ENCODE peak calls at places on chromosome 16, in eight cellular contexts. T, R, C, G, Y, U, L and S are unnamed samples.

GRCh38 chr16:14249291-14250032 is 178.3 kb downstream of the MRTFB start:
- DNase-seq in T (peak), R (peak), C (peak), G (peak), Y (no peak), U (no peak), L (no peak), S (no peak)

GRCh38 chr16:23509441-23509754 is 896 bp downstream of the GGA2 start:
- DNase-seq in T (no peak), R (no peak), C (no peak), G (no peak), Y (no peak), U (no peak), L (no peak), S (no peak)

GRCh38 chr16:78990309-78990701 is 610.2 kb downstream of the MAF start:
- DNase-seq in T (no peak), R (no peak), C (no peak), G (no peak), Y (no peak), U (no peak), L (no peak), S (no peak)

GRCh38 chr16:20285993-20286499 is 41.3 kb downstream of the GP2 start:
- DNase-seq in T (no peak), R (peak), C (no peak), G (no peak), Y (no peak), U (no peak), L (no peak), S (no peak)

GRCh38 chr16:10112021-10112420 is 70.2 kb downstream of the GRIN2A start:
- DNase-seq in T (no peak), R (no peak), C (no peak), G (no peak), Y (no peak), U (no peak), L (no peak), S (no peak)

GRCh38 chr16:12390074-12390473 is 413.5 kb downstream of the SNX29 start:
- DNase-seq in T (no peak), R (no peak), C (no peak), G (no peak), Y (no peak), U (no peak), L (no peak), S (no peak)

GRCh38 chr16:66366433-66367299 is at the start of gene CDH5:
- DNase-seq in T (no peak), R (no peak), C (no peak), G (peak), Y (no peak), U (no peak), L (peak), S (no peak)

GRCh38 chr16:52786105-52786504 is 239.2 kb upstream of the TOX3 start:
- DNase-seq in T (no peak), R (no peak), C (no peak), G (no peak), Y (no peak), U (no peak), L (no peak), S (no peak)

GRCh38 chr16:89349947-89350633 is 132.6 kb downstream of the ZNF778 start:
- DNase-seq in T (no peak), R (no peak), C (no peak), G (no peak), Y (no peak), U (no peak), L (no peak), S (no peak)

GRCh38 chr16:73268311-73268997 is 220.5 kb upstream of the ZFHX3 start:
- DNase-seq in T (no peak), R (peak), C (peak), G (peak), Y (peak), U (no peak), L (no peak), S (no peak)

GRCh38 chr16:24645739-24646645 is 83.5 kb upstream of the TNRC6A start:
- DNase-seq in T (peak), R (no peak), C (peak), G (peak), Y (peak), U (no peak), L (no peak), S (no peak)

GRCh38 chr16:11232852-11233726 is 22.9 kb downstream of the SOCS1 start:
- DNase-seq in T (no peak), R (no peak), C (no peak), G (no peak), Y (no peak), U (no peak), L (peak), S (no peak)

GRCh38 chr16:9787717-9788116 is 394.5 kb downstream of the GRIN2A start:
- DNase-seq in T (peak), R (no peak), C (peak), G (no peak), Y (no peak), U (no peak), L (no peak), S (no peak)

GRCh38 chr16:74455619-74456289 is 34.5 kb upstream of the CLEC18B start:
- DNase-seq in T (peak), R (no peak), C (no peak), G (no peak), Y (no peak), U (no peak), L (no peak), S (no peak)

GRCh38 chr16:80265624-80266306 is 275.0 kb upstream of the DYNLRB2 start:
- DNase-seq in T (peak), R (no peak), C (peak), G (no peak), Y (no peak), U (no peak), L (no peak), S (peak)

GRCh38 chr16:50252082-50252611 is 14.2 kb upstream of the ADCY7 start:
- DNase-seq in T (no peak), R (no peak), C (no peak), G (no peak), Y (no peak), U (peak), L (no peak), S (no peak)

GRCh38 chr16:70653809-70654771 is 7.7 kb downstream of the IL34 start:
- DNase-seq in T (peak), R (peak), C (peak), G (peak), Y (peak), U (peak), L (peak), S (peak)

GRCh38 chr16:68972720-68973119 is 129.4 kb downstream of the TANGO6 start:
- DNase-seq in T (peak), R (peak), C (peak), G (no peak), Y (no peak), U (no peak), L (no peak), S (peak)

GRCh38 chr16:17467923-17468540 is 2.7 kb downstream of the XYLT1 start:
- DNase-seq in T (peak), R (peak), C (peak), G (peak), Y (no peak), U (peak), L (peak), S (peak)

GRCh38 chr16:54050281-54051210 is 236.0 kb downstream of the IRX3 start:
- DNase-seq in T (no peak), R (peak), C (no peak), G (no peak), Y (no peak), U (no peak), L (no peak), S (no peak)

GRCh38 chr16:10752843-10753523 is 9.3 kb downstream of the NUBP1 start:
- DNase-seq in T (no peak), R (no peak), C (no peak), G (no peak), Y (no peak), U (no peak), L (peak), S (no peak)

GRCh38 chr16:68645494-68646388 is 631 bp downstream of the CDH3 start:
- DNase-seq in T (no peak), R (peak), C (no peak), G (peak), Y (no peak), U (no peak), L (no peak), S (peak)

GRCh38 chr16:69367980-69368379 is 16.4 kb upstream of the TMED6 start:
- DNase-seq in T (peak), R (no peak), C (no peak), G (no peak), Y (no peak), U (no peak), L (no peak), S (peak)

GRCh38 chr16:49598386-49599170 is 225.0 kb downstream of the C16orf78 start:
- DNase-seq in T (no peak), R (no peak), C (no peak), G (peak), Y (no peak), U (peak), L (no peak), S (no peak)

GRCh38 chr16:12231666-12232065 is 255.1 kb downstream of the SNX29 start:
- DNase-seq in T (peak), R (no peak), C (peak), G (no peak), Y (no peak), U (no peak), L (no peak), S (no peak)

GRCh38 chr16:87948735-87949070 is 2.5 kb upstream of the BANP start:
- DNase-seq in T (no peak), R (no peak), C (no peak), G (no peak), Y (no peak), U (no peak), L (no peak), S (no peak)
- H3K4me3 ChIP-seq in T (no peak), R (no peak), C (no peak), G (no peak), Y (no peak), U (no peak), L (no peak), S (no peak)

GRCh38 chr16:85862476-85863383 is 36.2 kb upstream of the IRF8 start:
- DNase-seq in T (no peak), R (no peak), C (no peak), G (no peak), Y (no peak), U (no peak), L (no peak), S (no peak)

GRCh38 chr16:85858984-85859817 is 39.8 kb upstream of the IRF8 start:
- DNase-seq in T (no peak), R (no peak), C (no peak), G (no peak), Y (no peak), U (no peak), L (no peak), S (no peak)

GRCh38 chr16:85861095-85861825 is 37.7 kb upstream of the IRF8 start:
- DNase-seq in T (no peak), R (no peak), C (no peak), G (no peak), Y (no peak), U (no peak), L (no peak), S (no peak)

GRCh38 chr16:85859818-85860125 is 39.2 kb upstream of the IRF8 start:
- DNase-seq in T (no peak), R (no peak), C (no peak), G (no peak), Y (no peak), U (no peak), L (no peak), S (no peak)

DNA sequence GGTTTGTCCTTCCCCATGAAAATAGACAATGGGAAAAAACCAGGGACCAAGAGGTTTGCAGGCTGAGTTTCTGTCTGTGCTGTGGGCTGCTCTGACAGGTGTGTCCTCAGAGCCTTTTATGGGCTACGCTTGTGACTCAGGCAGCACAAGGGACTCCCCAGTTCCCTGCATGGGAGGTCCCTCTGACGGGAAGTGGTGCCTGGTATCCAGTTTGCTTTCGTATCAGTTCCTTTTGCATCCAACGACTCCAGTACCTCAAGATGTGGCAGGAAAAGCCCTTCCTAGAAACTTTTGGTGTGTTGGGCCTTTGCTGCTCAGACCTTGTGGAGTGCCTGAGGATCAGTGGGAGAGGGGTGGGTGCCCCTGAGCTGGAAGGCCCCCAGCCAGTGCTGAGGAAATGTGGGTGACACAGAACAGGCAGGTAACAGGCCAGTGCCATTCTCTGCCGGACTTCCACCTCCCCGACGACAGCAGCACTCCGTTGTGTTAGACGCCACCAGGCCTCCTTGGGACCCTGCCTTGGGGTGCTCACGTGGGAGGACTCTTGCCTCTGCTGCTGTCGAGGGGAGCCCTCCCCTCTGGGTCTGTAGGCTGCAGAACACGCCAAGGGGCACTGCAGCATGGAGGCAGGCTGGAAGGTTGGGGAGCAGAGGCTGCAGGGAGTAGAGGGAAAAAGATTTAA is 38.4 kb upstream of the IRF8 start:
- DNase-seq in T (no peak), R (no peak), C (no peak), G (no peak), Y (no peak), U (no peak), L (no peak), S (peak)
- H3K4me3 ChIP-seq in T (no peak), R (no peak), C (no peak), G (no peak), Y (no peak), U (no peak), L (no peak), S (no peak)

GRCh38 chr16:57374067-57374534 is 1.8 kb downstream of the CX3CL1 start:
- DNase-seq in T (peak), R (no peak), C (no peak), G (peak), Y (peak), U (no peak), L (no peak), S (no peak)

GRCh38 chr16:57372372-57373116 is at the start of gene CX3CL1:
- DNase-seq in T (peak), R (peak), C (no peak), G (peak), Y (no peak), U (no peak), L (peak), S (no peak)

GRCh38 chr16:57367111-57367752 is 5.1 kb upstream of the CX3CL1 start:
- DNase-seq in T (peak), R (no peak), C (no peak), G (no peak), Y (no peak), U (no peak), L (no peak), S (no peak)

GRCh38 chr16:57373117-57373947 is 1.0 kb downstream of the CX3CL1 start:
- DNase-seq in T (no peak), R (peak), C (no peak), G (no peak), Y (no peak), U (no peak), L (no peak), S (no peak)

GRCh38 chr16:57371494-57372371 is 557 bp upstream of the CX3CL1 start:
- DNase-seq in T (no peak), R (no peak), C (no peak), G (no peak), Y (peak), U (peak), L (no peak), S (no peak)
- H3K4me3 ChIP-seq in T (no peak), R (no peak), C (no peak), G (peak), Y (no peak), U (peak), L (peak), S (no peak)

GRCh38 chr16:1713933-1714332 is 7.9 kb downstream of the MAPK8IP3 start:
- DNase-seq in T (no peak), R (no peak), C (no peak), G (no peak), Y (no peak), U (no peak), L (no peak), S (no peak)

GRCh38 chr16:1710811-1711507 is 5.0 kb downstream of the MAPK8IP3 start:
- DNase-seq in T (no peak), R (no peak), C (no peak), G (no peak), Y (no peak), U (no peak), L (no peak), S (no peak)

GRCh38 chr16:1715220-1715619 is 9.2 kb downstream of the MAPK8IP3 start:
- DNase-seq in T (no peak), R (no peak), C (no peak), G (no peak), Y (no peak), U (no peak), L (no peak), S (no peak)

GRCh38 chr16:1713331-1713730 is 7.3 kb downstream of the MAPK8IP3 start:
- DNase-seq in T (no peak), R (no peak), C (no peak), G (no peak), Y (no peak), U (no peak), L (no peak), S (no peak)

GRCh38 chr16:1712791-1713261 is 6.8 kb downstream of the MAPK8IP3 start:
- DNase-seq in T (peak), R (no peak), C (no peak), G (no peak), Y (no peak), U (no peak), L (no peak), S (no peak)
- H3K4me3 ChIP-seq in T (no peak), R (no peak), C (no peak), G (no peak), Y (no peak), U (no peak), L (no peak), S (no peak)

GRCh38 chr16:27083861-27084261 is 17.1 kb downstream of the C16orf82 start:
- DNase-seq in T (no peak), R (peak), C (no peak), G (no peak), Y (no peak), U (no peak), L (no peak), S (no peak)
- H3K4me3 ChIP-seq in T (no peak), R (no peak), C (no peak), G (no peak), Y (no peak), U (no peak), L (no peak), S (no peak)

GRCh38 chr16:2500634-2500936 is 13.2 kb upstream of the ATP6V0C start:
- DNase-seq in T (no peak), R (peak), C (no peak), G (no peak), Y (no peak), U (no peak), L (no peak), S (no peak)

GRCh38 chr16:2499890-2500633 is 13.7 kb upstream of the ATP6V0C start:
- DNase-seq in T (no peak), R (no peak), C (no peak), G (no peak), Y (no peak), U (no peak), L (no peak), S (no peak)

GRCh38 chr16:2498531-2499253 is 15.1 kb upstream of the ATP6V0C start:
- DNase-seq in T (no peak), R (no peak), C (no peak), G (no peak), Y (no peak), U (no peak), L (no peak), S (no peak)

GRCh38 chr16:2498085-2498484 is 15.7 kb upstream of the ATP6V0C start:
- DNase-seq in T (no peak), R (no peak), C (no peak), G (no peak), Y (no peak), U (no peak), L (no peak), S (no peak)

DNA sequence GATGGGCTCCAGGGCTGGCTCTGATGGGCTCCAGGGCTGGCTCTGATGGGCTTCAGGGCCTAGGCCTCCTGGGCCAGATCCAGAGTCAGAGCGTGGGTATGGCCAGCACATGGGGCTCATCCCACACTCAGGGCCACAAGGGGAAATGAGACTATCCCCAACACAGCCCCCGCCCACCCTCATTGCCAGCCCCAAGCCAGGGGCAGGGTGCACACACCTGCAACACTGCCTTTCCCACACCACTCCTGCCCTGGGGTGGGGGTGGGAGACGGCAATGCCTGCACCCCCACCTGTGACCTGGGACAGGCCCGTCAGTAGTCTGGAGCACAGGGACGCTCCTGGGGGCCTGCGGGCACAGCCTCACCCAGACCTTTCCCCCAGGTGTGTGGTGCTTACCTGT is 14.3 kb upstream of the ATP6V0C start:
- DNase-seq in T (no peak), R (no peak), C (no peak), G (no peak), Y (no peak), U (no peak), L (no peak), S (no peak)
- H3K4me3 ChIP-seq in T (no peak), R (no peak), C (no peak), G (no peak), Y (no peak), U (no peak), L (no peak), S (no peak)